ENCODE peak calls at places on chromosomes 1 and 21, in nine cellular contexts. B is fibroblast of lung, V is cardiac muscle cell, J is aorta, E is left ventricle myocardium inferior, O is PC-9, N is SJSA1, F is PC-3, A is neuronal stem cell. X is an unnamed sample.

GRCh38 chr1:44660176-44660575 is 14.1 kb downstream of the TMEM53 start:
- DNase-seq in B (peak; percentile 57), V (no peak), J (no peak), E (peak; percentile 87), O (no peak), N (no peak), F (no peak), A (no peak), X (peak; percentile 62)

GRCh38 chr1:87284456-87285240 is 44.0 kb upstream of the LMO4 start:
- DNase-seq in B (no peak), V (no peak), J (no peak), E (no peak), O (no peak), N (no peak), F (no peak), A (no peak), X (no peak)

GRCh38 chr1:167373398-167373797 is 144.9 kb downstream of the CD247 start:
- DNase-seq in B (peak; percentile 68), V (no peak), J (no peak), E (no peak), O (no peak), N (no peak), F (no peak), A (no peak), X (no peak)

GRCh38 chr1:156796340-156797097 is 20.1 kb downstream of the SH2D2A start:
- DNase-seq in B (no peak), V (no peak), J (no peak), E (no peak), O (no peak), N (no peak), F (no peak), A (no peak), X (no peak)

GRCh38 chr1:56297191-56297590 is 282.2 kb downstream of the PLPP3 start:
- DNase-seq in B (no peak), V (no peak), J (no peak), E (no peak), O (no peak), N (no peak), F (no peak), A (no peak), X (no peak)

GRCh38 chr21:37367758-37368535 is 1.4 kb downstream of the DYRK1A start:
- DNase-seq in B (peak; percentile 37), V (peak; percentile 50), J (peak; percentile 85), E (peak; percentile 56), O (peak; percentile 34), N (no peak), F (peak; percentile 64), A (no peak), X (peak; percentile 67)

GRCh38 chr1:94648225-94649007 is 106.9 kb upstream of the F3 start:
- DNase-seq in B (peak; percentile 99), V (no peak), J (peak; percentile 88), E (no peak), O (peak; percentile 79), N (peak; percentile 77), F (no peak), A (no peak), X (peak; percentile 54)

GRCh38 chr1:18542351-18542750 is 61.6 kb downstream of the KLHDC7A start:
- DNase-seq in B (no peak), V (no peak), J (peak; percentile 8), E (no peak), O (no peak), N (no peak), F (no peak), A (peak; percentile 59), X (no peak)

GRCh38 chr1:84379128-84379527 is 19.2 kb upstream of the DNASE2B start:
- DNase-seq in B (peak; percentile 93), V (no peak), J (no peak), E (no peak), O (no peak), N (no peak), F (peak; percentile 74), A (no peak), X (no peak)

GRCh38 chr1:29688477-29689365 is 452.4 kb downstream of the PTPRU start:
- DNase-seq in B (peak; percentile 33), V (no peak), J (no peak), E (no peak), O (no peak), N (peak; percentile 81), F (peak; percentile 58), A (no peak), X (no peak)

GRCh38 chr1:234149217-234149616 is 224.0 kb upstream of the COA6 start:
- DNase-seq in B (no peak), V (no peak), J (no peak), E (no peak), O (no peak), N (no peak), F (peak; percentile 14), A (no peak), X (no peak)

GRCh38 chr1:52003877-52004276 is 13.4 kb upstream of the RAB3B start:
- DNase-seq in B (no peak), V (no peak), J (no peak), E (no peak), O (no peak), N (no peak), F (no peak), A (no peak), X (no peak)

GRCh38 chr1:37484325-37485051 is 10.1 kb downstream of the ZC3H12A start:
- DNase-seq in B (no peak), V (no peak), J (no peak), E (no peak), O (peak; percentile 47), N (no peak), F (peak; percentile 53), A (no peak), X (no peak)

GRCh38 chr1:36962991-36963390 is 71.3 kb downstream of the GRIK3 start:
- DNase-seq in B (no peak), V (no peak), J (no peak), E (no peak), O (no peak), N (no peak), F (no peak), A (no peak), X (no peak)

GRCh38 chr21:46064870-46065214 is 33.1 kb upstream of the COL6A2 start:
- DNase-seq in B (no peak), V (no peak), J (peak; percentile 76), E (no peak), O (no peak), N (peak; percentile 44), F (no peak), A (no peak), X (peak; percentile 32)

GRCh38 chr1:91617242-91617837 is 116.7 kb downstream of the CDC7 start:
- DNase-seq in B (no peak), V (peak; percentile 21), J (no peak), E (peak; percentile 51), O (no peak), N (no peak), F (peak; percentile 28), A (no peak), X (peak; percentile 55)

GRCh38 chr1:246147471-246148461 is 359.3 kb downstream of the SMYD3 start:
- DNase-seq in B (no peak), V (no peak), J (no peak), E (no peak), O (no peak), N (no peak), F (no peak), A (no peak), X (no peak)

GRCh38 chr1:240976685-240977084 is 364.7 kb upstream of the GREM2 start:
- DNase-seq in B (no peak), V (no peak), J (no peak), E (no peak), O (no peak), N (no peak), F (no peak), A (no peak), X (no peak)

GRCh38 chr1:85198864-85199263 is 2.0 kb downstream of the SYDE2 start:
- DNase-seq in B (no peak), V (no peak), J (no peak), E (no peak), O (no peak), N (no peak), F (peak; percentile 30), A (no peak), X (no peak)

GRCh38 chr1:88276158-88276557 is 407.9 kb upstream of the PKN2 start:
- DNase-seq in B (peak; percentile 37), V (no peak), J (no peak), E (no peak), O (no peak), N (no peak), F (peak; percentile 79), A (no peak), X (no peak)

GRCh38 chr1:191866155-191866554 is 292.1 kb upstream of the RGS18 start:
- DNase-seq in B (no peak), V (no peak), J (no peak), E (no peak), O (no peak), N (no peak), F (no peak), A (no peak), X (no peak)

GRCh38 chr1:191870490-191870889 is 287.8 kb upstream of the RGS18 start:
- DNase-seq in B (no peak), V (no peak), J (no peak), E (no peak), O (no peak), N (no peak), F (no peak), A (no peak), X (no peak)

GRCh38 chr1:191869790-191870312 is 288.4 kb upstream of the RGS18 start:
- DNase-seq in B (no peak), V (no peak), J (no peak), E (no peak), O (no peak), N (no peak), F (no peak), A (no peak), X (no peak)

GRCh38 chr1:191865479-191865878 is 292.8 kb upstream of the RGS18 start:
- DNase-seq in B (no peak), V (no peak), J (no peak), E (no peak), O (no peak), N (no peak), F (no peak), A (no peak), X (no peak)
- H3K9me3 ChIP-seq in B (no peaks in the 10 kb centered on the region), V (no peaks in the 10 kb centered on the region), J (no peaks in the 10 kb centered on the region), E (peaks cover 39% of the 10 kb centered on the region), O (no peaks in the 10 kb centered on the region), N (no peaks in the 10 kb centered on the region), F (no peaks in the 10 kb centered on the region), A (no peaks in the 10 kb centered on the region), X (no peaks in the 10 kb centered on the region)

GRCh38 chr1:54604572-54605370 is 18.6 kb downstream of the FAM151A start:
- DNase-seq in B (no peak), V (no peak), J (no peak), E (no peak), O (no peak), N (no peak), F (peak; percentile 23), A (no peak), X (no peak)
- H3K36me3 ChIP-seq in B (no peaks in the 10 kb centered on the region), V (peaks cover 11% of the 10 kb centered on the region), J (peaks cover 4% of the 10 kb centered on the region), E (peaks cover 58% of the 10 kb centered on the region), O (no peaks in the 10 kb centered on the region), N (no peaks in the 10 kb centered on the region), F (no peaks in the 10 kb centered on the region), A (no peaks in the 10 kb centered on the region), X (no peaks in the 10 kb centered on the region)

GRCh38 chr1:110648405-110648804 is 26.3 kb downstream of the KCNA3 start:
- DNase-seq in B (no peak), V (no peak), J (no peak), E (no peak), O (no peak), N (no peak), F (no peak), A (no peak), X (no peak)
- H3K4me1 ChIP-seq in B (peaks cover 13% of the 10 kb centered on the region), V (no peaks in the 10 kb centered on the region), J (no peaks in the 10 kb centered on the region), E (peaks cover 16% of the 10 kb centered on the region), O (no peaks in the 10 kb centered on the region), N (no peaks in the 10 kb centered on the region), F (peaks cover 3% of the 10 kb centered on the region), A (peaks cover 14% of the 10 kb centered on the region), X (peaks cover 53% of the 10 kb centered on the region)

GRCh38 chr21:14073615-14074014 is 137.1 kb downstream of the LIPI start:
- DNase-seq in B (no peak), V (no peak), J (no peak), E (no peak), O (no peak), N (peak; percentile 35), F (no peak), A (no peak), X (no peak)
- H3K9me3 ChIP-seq in B (no peaks in the 10 kb centered on the region), V (no peaks in the 10 kb centered on the region), J (no peaks in the 10 kb centered on the region), E (peaks cover 14% of the 10 kb centered on the region), O (no peaks in the 10 kb centered on the region), N (peaks cover 7% of the 10 kb centered on the region), F (no peaks in the 10 kb centered on the region), A (peaks cover 20% of the 10 kb centered on the region), X (peaks cover 4% of the 10 kb centered on the region)